ENCODE peak calls at places on chromosomes 13 and 19, in ten cellular contexts. B, H, Z, T, L, I, A, G, W and Q are unnamed samples.

GRCh38 chr13:41017153-41017552 is 2.0 kb downstream of the ELF1 start:
- DNase-seq in G (no peak), H (no peak), I (no peak), W (peak; percentile 16), B (no peak), L (peak; percentile 75), T (no peak), A (no peak), Z (no peak), Q (no peak)

GRCh38 chr19:44891016-44891882 is at the start of gene TOMM40:
- DNase-seq in W (peak; percentile 99), L (no peak), G (peak; percentile 100), T (peak; percentile 97), A (peak; percentile 100), H (no peak), Z (no peak), I (peak; percentile 100), B (peak; percentile 100), Q (no peak)

GRCh38 chr19:55385749-55386514 is at the start of gene RPL28:
- DNase-seq in A (peak; percentile 99), L (peak; percentile 100), G (peak; percentile 97), H (peak; percentile 97), T (peak; percentile 96), W (peak; percentile 99), B (peak; percentile 88), Z (peak; percentile 97), I (peak; percentile 100), Q (peak; percentile 98)

GRCh38 chr13:51178456-51179074 is 43.6 kb upstream of the FAM124A start:
- DNase-seq in G (no peak), B (no peak), Z (no peak), I (no peak), L (no peak), H (no peak), T (no peak), W (no peak), A (no peak), Q (no peak)

GRCh38 chr19:16587031-16588023 is 15.1 kb upstream of the SLC35E1 start:
- DNase-seq in B (no peak), L (peak; percentile 86), I (peak; percentile 38), A (peak; percentile 30), W (no peak), Z (no peak), G (peak; percentile 25), T (peak; percentile 71), H (peak; percentile 55), Q (no peak)

GRCh38 chr19:16374436-16374835 is 49.8 kb downstream of the KLF2 start:
- DNase-seq in T (no peak), B (no peak), H (peak; percentile 23), L (peak; percentile 78), I (no peak), W (no peak), G (no peak), Z (no peak), A (no peak), Q (no peak)

GRCh38 chr19:47187023-47187655 is 43.9 kb downstream of the BBC3 start:
- DNase-seq in I (no peak), B (no peak), L (no peak), Z (peak; percentile 9), H (no peak), A (no peak), W (no peak), G (no peak), T (no peak), Q (no peak)

GRCh38 chr19:19170053-19170945 is at the start of gene MEF2B:
- DNase-seq in G (no peak), L (peak; percentile 94), I (peak; percentile 82), B (peak; percentile 45), W (peak; percentile 84), Z (peak; percentile 58), A (peak; percentile 44), T (peak; percentile 82), H (peak; percentile 62), Q (peak; percentile 25)

GRCh38 chr13:51959773-51960172 is 51.5 kb downstream of the ATP7B start:
- DNase-seq in Z (no peak), A (no peak), T (no peak), L (peak; percentile 65), B (no peak), I (no peak), W (no peak), G (no peak), H (no peak), Q (no peak)

GRCh38 chr13:22880756-22881701 is 299.8 kb upstream of the SGCG start:
- DNase-seq in G (no peak), Z (no peak), A (no peak), H (no peak), L (no peak), B (no peak), T (no peak), W (no peak), I (no peak), Q (no peak)

GRCh38 chr19:47446534-47447469 is 24.9 kb downstream of the SLC8A2 start:
- DNase-seq in Z (no peak), B (no peak), H (no peak), W (no peak), A (peak; percentile 15), L (peak; percentile 82), I (no peak), G (no peak), T (peak; percentile 69), Q (peak; percentile 76)

GRCh38 chr13:28540612-28541011 is 45.7 kb upstream of the FLT1 start:
- DNase-seq in W (no peak), G (no peak), Z (no peak), B (no peak), T (no peak), A (peak; percentile 61), L (no peak), I (peak; percentile 18), H (no peak), Q (no peak)

GRCh38 chr13:91813255-91813654 is 414.8 kb downstream of the GPC5 start:
- DNase-seq in W (no peak), A (peak; percentile 3), L (no peak), H (no peak), I (no peak), G (no peak), Z (no peak), B (no peak), T (no peak), Q (no peak)

GRCh38 chr13:50732712-50733111 is 110.8 kb downstream of the DLEU7 start:
- DNase-seq in H (no peak), G (peak; percentile 77), I (peak; percentile 92), A (peak; percentile 78), L (no peak), W (no peak), B (no peak), T (no peak), Z (no peak), Q (peak; percentile 58)

GRCh38 chr13:93248627-93249047 is 22.0 kb downstream of the GPC6 start:
- DNase-seq in B (no peak), T (no peak), I (peak; percentile 70), A (peak; percentile 56), L (no peak), W (peak; percentile 3), G (peak; percentile 27), H (no peak), Z (no peak), Q (no peak)

GRCh38 chr13:28077231-28077630 is 23.1 kb downstream of the FLT3 start:
- DNase-seq in W (no peak), T (no peak), I (no peak), A (no peak), L (no peak), B (no peak), G (no peak), H (no peak), Z (no peak), Q (no peak)

GRCh38 chr19:47020992-47021496 is 1.4 kb downstream of the NPAS1 start:
- DNase-seq in L (no peak), W (no peak), G (no peak), B (no peak), I (peak; percentile 42), Z (no peak), A (peak; percentile 11), T (no peak), H (no peak), Q (no peak)

GRCh38 chr19:40348961-40349507 is 539 bp downstream of the PLD3 start:
- DNase-seq in T (no peak), W (peak; percentile 9), B (no peak), L (peak; percentile 75), Z (peak; percentile 9), H (no peak), A (peak; percentile 64), G (no peak), I (peak; percentile 43), Q (peak; percentile 82)

GRCh38 chr19:4130635-4131438 is 6.9 kb upstream of the MAP2K2 start:
- DNase-seq in Z (no peak), L (no peak), H (no peak), T (no peak), W (peak; percentile 34), I (peak; percentile 85), A (peak; percentile 76), G (peak; percentile 58), B (no peak), Q (no peak)

GRCh38 chr19:8573316-8573715 is 3.9 kb downstream of the MYO1F start:
- DNase-seq in Z (no peak), B (no peak), L (no peak), W (no peak), I (no peak), A (no peak), G (no peak), T (no peak), H (no peak), Q (no peak)

GRCh38 chr13:48909088-48909389 is 66.7 kb upstream of the FNDC3A start:
- DNase-seq in B (no peak), A (no peak), L (no peak), H (no peak), T (no peak), G (no peak), W (no peak), Z (no peak), I (no peak), Q (peak; percentile 3)

GRCh38 chr13:50387124-50387581 is 371.9 kb downstream of the KCNRG start:
- DNase-seq in H (peak; percentile 17), A (peak; percentile 16), L (peak; percentile 66), G (no peak), I (peak; percentile 36), W (peak; percentile 30), Z (peak; percentile 1), B (no peak), T (no peak), Q (peak; percentile 24)

GRCh38 chr19:3801412-3802096 is 15.4 kb upstream of the MATK start:
- DNase-seq in L (peak; percentile 91), H (peak; percentile 44), Z (no peak), T (peak; percentile 78), I (peak; percentile 46), G (no peak), B (no peak), W (no peak), A (no peak), Q (peak; percentile 79)

GRCh38 chr13:90645582-90645981 is 701.9 kb upstream of the MIR17HG start:
- DNase-seq in G (no peak), L (no peak), A (no peak), T (no peak), I (no peak), Z (no peak), B (no peak), H (no peak), W (no peak), Q (no peak)